ENCODE peak calls at places on chromosomes 7 and 10, in four cellular contexts. S, L, C and F are unnamed samples.

GRCh38 chr7:158164101-158165095 is 423.2 kb downstream of the PTPRN2 start:
- DNase-seq in S (no peak), L (no peak), C (no peak), F (no peak)

GRCh38 chr7:79968894-79969293 is 165.7 kb upstream of the GNAI1 start:
- DNase-seq in S (no peak), L (no peak), C (no peak), F (no peak)

GRCh38 chr7:513521-514166 is 6.0 kb downstream of the PDGFA start:
- DNase-seq in S (no peak), L (no peak), C (no peak), F (no peak)

GRCh38 chr10:51510231-51510630 is 189.2 kb downstream of the CSTF2T start:
- DNase-seq in S (no peak), L (no peak), C (no peak), F (no peak)

GRCh38 chr10:79286318-79286951 is 60.8 kb upstream of the PPIF start:
- DNase-seq in S (peak), L (peak), C (peak), F (no peak)

GRCh38 chr7:116355423-116355765 is 144.1 kb upstream of the CAV2 start:
- DNase-seq in S (no peak), L (no peak), C (no peak), F (no peak)

GRCh38 chr7:115676080-115676479 is 354.5 kb downstream of the TFEC start:
- DNase-seq in S (no peak), L (no peak), C (no peak), F (no peak)

GRCh38 chr7:105065104-105065503 is 51.1 kb downstream of the KMT2E start:
- DNase-seq in S (no peak), L (no peak), C (no peak), F (no peak)

GRCh38 chr7:22765609-22766008 is 38.6 kb downstream of the IL6 start:
- DNase-seq in S (no peak), L (no peak), C (no peak), F (no peak)

GRCh38 chr7:51288896-51289607 is 27.6 kb downstream of the COBL start:
- DNase-seq in S (no peak), L (no peak), C (no peak), F (no peak)

GRCh38 chr7:129126314-129126713 is 18.2 kb upstream of the TSPAN33 start:
- DNase-seq in S (no peak), L (no peak), C (no peak), F (no peak)

GRCh38 chr10:56874950-56875349 is 513.9 kb upstream of the ZWINT start:
- DNase-seq in S (no peak), L (no peak), C (no peak), F (no peak)

GRCh38 chr7:96447109-96447645 is 125.3 kb upstream of the SLC25A13 start:
- DNase-seq in S (no peak), L (no peak), C (no peak), F (no peak)

GRCh38 chr7:124779194-124779593 is 13.6 kb upstream of the GPR37 start:
- DNase-seq in S (no peak), L (no peak), C (no peak), F (no peak)

GRCh38 chr10:103054621-103055020 is 136.5 kb downstream of the CNNM2 start:
- DNase-seq in S (no peak), L (no peak), C (no peak), F (no peak)

GRCh38 chr7:801940-802364 is 30.3 kb upstream of the SUN1 start:
- DNase-seq in S (peak), L (no peak), C (peak), F (peak)

GRCh38 chr7:45117582-45117981 is 6.1 kb upstream of the TBRG4 start:
- DNase-seq in S (peak), L (no peak), C (no peak), F (no peak)

DNA sequence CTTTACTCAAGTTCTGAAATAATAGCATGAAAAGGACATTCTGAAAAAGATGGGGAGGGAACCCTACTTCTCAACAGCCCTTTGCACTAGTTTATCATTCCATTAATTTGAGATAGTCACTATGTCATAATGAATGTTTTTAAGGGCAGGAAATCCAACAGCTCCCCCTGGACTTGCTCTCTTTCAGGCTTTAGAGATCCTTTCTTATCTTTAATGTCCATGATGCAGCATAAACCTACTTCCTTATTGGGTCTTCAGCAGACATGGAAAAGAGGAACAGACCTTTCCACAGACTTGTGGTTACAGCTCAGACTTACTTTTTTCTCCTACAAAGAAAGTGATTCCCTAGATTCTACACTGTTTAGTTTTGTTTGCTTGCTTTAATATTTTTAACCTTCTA is 87.3 kb downstream of the IDE start:
- DNase-seq in S (no peak), L (no peak), C (no peak), F (no peak)
- TF ChIP-seq CTCF in S (no peak), L (no peak), C (no peak), F (no peak)

GRCh38 chr7:26549281-26549943 is 257.8 kb downstream of the SNX10 start:
- DNase-seq in S (peak), L (no peak), C (no peak), F (no peak)
- TF ChIP-seq CTCF in S (no peak), L (no peak), C (no peak), F (no peak)

GRCh38 chr7:155509725-155510551 is 36.4 kb downstream of the CNPY1 start:
- DNase-seq in S (peak), L (no peak), C (peak), F (no peak)
- TF ChIP-seq CTCF in S (no peak), L (no peak), C (no peak), F (peak)

GRCh38 chr7:149261829-149262617 is at the start of gene ZNF783:
- DNase-seq in S (peak), L (peak), C (peak), F (no peak)
- TF ChIP-seq CTCF in S (peak), L (peak), C (peak), F (peak)

GRCh38 chr10:116226053-116226452 is 47.0 kb downstream of the GFRA1 start:
- DNase-seq in S (no peak), L (no peak), C (no peak), F (no peak)

GRCh38 chr10:116221053-116221452 is 52.0 kb downstream of the GFRA1 start:
- DNase-seq in S (no peak), L (no peak), C (no peak), F (no peak)

GRCh38 chr10:116226766-116227165 is 46.2 kb downstream of the GFRA1 start:
- DNase-seq in S (no peak), L (no peak), C (no peak), F (no peak)
- TF ChIP-seq CTCF in S (no peak), L (no peak), C (no peak), F (no peak)

GRCh38 chr7:29888006-29888405 is 81.7 kb downstream of the WIPF3 start:
- DNase-seq in S (no peak), L (no peak), C (no peak), F (no peak)
- TF ChIP-seq CTCF in S (no peak), L (no peak), C (no peak), F (no peak)

DNA sequence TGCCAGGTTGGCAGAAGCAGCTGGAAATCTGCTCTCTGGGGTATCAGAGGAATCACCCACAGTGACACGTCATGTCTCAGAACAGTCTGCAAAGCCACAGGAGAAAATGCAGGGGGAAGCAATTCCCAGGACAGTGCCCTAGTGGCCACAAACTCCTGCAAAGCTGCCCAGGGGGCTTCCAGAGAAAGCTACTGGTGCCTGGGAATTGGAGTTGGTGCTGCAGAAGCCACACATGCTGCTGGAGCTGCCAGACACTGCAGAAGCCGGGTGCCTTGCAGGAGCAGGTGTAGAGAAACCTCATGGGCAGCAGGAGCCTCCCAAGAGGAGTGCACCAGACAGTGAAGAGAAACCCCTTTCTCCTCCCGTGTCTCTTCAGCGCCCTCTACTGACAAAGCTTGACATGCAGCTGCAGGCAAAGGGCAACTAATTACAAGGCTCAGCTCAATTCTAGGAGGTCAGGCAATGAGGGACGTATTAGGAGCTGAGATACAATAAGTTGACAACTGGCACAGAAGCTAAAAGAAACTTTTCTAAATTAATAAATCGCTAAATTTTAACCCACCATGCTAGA is 30.2 kb upstream of the NUB1 start:
- DNase-seq in S (no peak), L (no peak), C (no peak), F (no peak)
- TF ChIP-seq CTCF in S (no peak), L (no peak), C (no peak), F (peak)

GRCh38 chr10:47266602-47267001 is 33.4 kb upstream of the GDF10 start:
- DNase-seq in S (no peak), L (no peak), C (no peak), F (no peak)

GRCh38 chr10:47268696-47269095 is 31.3 kb upstream of the GDF10 start:
- DNase-seq in S (no peak), L (no peak), C (no peak), F (no peak)

GRCh38 chr10:47264797-47265281 is 35.2 kb upstream of the GDF10 start:
- DNase-seq in S (no peak), L (peak), C (peak), F (peak)

GRCh38 chr10:47269294-47269693 is 30.7 kb upstream of the GDF10 start:
- DNase-seq in S (no peak), L (no peak), C (no peak), F (no peak)
- TF ChIP-seq CTCF in S (no peak), L (peak), C (peak), F (no peak)

GRCh38 chr10:126902157-126902556 is 3.1 kb upstream of the DOCK1 start:
- DNase-seq in S (peak), L (no peak), C (no peak), F (peak)
- TF ChIP-seq CTCF in S (no peak), L (no peak), C (no peak), F (peak)

GRCh38 chr10:23325132-23325531 is 19.5 kb downstream of the C10orf67 start:
- DNase-seq in S (no peak), L (no peak), C (no peak), F (no peak)
- TF ChIP-seq CTCF in S (peak), L (no peak), C (no peak), F (no peak)